ENCODE peak calls at places on chromosome 21, in ten cellular contexts. B is uterus; A is H9; E is activated CD8-positive, alpha-beta T cell treated with anti-CD3 and anti-CD28 coated beads for 36 hours; M is hepatocyte; S is A673; I is tibial artery; J is fibroblast of lung; F is choroid plexus epithelial cell; V is A549. T is an unnamed sample.

GRCh38 chr21:25359724-25360123 is 247.6 kb downstream of the MRPL39 start:
- DNase-seq in J (no peak), E (no peak), S (no peak), B (no peak), A (no peak), I (no peak), M (no peak), F (no peak), V (no peak), T (no peak)

GRCh38 chr21:41362605-41363369 is 960 bp downstream of the MX2 start:
- DNase-seq in J (no peak), B (no peak), E (no peak), F (no peak), A (no peak), S (no peak), V (no peak), I (no peak), M (no peak), T (no peak)

GRCh38 chr21:31872452-31873274 is at the start of gene HUNK:
- DNase-seq in S (peak), I (no peak), B (peak), J (peak), A (peak), E (peak), M (peak), V (peak), F (peak), T (no peak)

GRCh38 chr21:7917729-7918128 is 2603.7 kb upstream of the TPTE start:
- DNase-seq in E (no peak), B (no peak), A (no peak), M (peak), S (no peak), F (no peak), V (no peak), J (no peak), I (no peak), T (no peak)

GRCh38 chr21:15826147-15826780 is 96.5 kb downstream of the USP25 start:
- DNase-seq in M (peak), J (peak), A (peak), I (no peak), V (peak), F (peak), E (peak), B (no peak), S (peak), T (no peak)

GRCh38 chr21:14923468-14923867 is 141.3 kb downstream of the NRIP1 start:
- DNase-seq in V (no peak), B (no peak), J (peak), E (no peak), I (no peak), F (peak), M (no peak), A (no peak), S (no peak), T (no peak)

GRCh38 chr21:20701235-20701634 is 297.0 kb upstream of the NCAM2 start:
- DNase-seq in F (no peak), S (no peak), J (no peak), M (no peak), V (no peak), I (no peak), E (peak), B (no peak), A (no peak), T (no peak)

GRCh38 chr21:14384453-14384852 is 1.5 kb upstream of the HSPA13 start:
- DNase-seq in E (no peak), B (no peak), F (no peak), M (no peak), S (no peak), I (no peak), V (no peak), J (no peak), A (no peak), T (no peak)

GRCh38 chr21:22120616-22121266 is 1122.5 kb downstream of the NCAM2 start:
- DNase-seq in B (no peak), F (peak), M (peak), A (peak), V (no peak), J (no peak), S (peak), I (no peak), E (no peak), T (no peak)

GRCh38 chr21:30340714-30341573 is 3.5 kb upstream of the KRTAP27-1 start:
- DNase-seq in M (peak), B (no peak), V (peak), I (peak), F (peak), S (peak), E (peak), A (peak), J (peak), T (no peak)

GRCh38 chr21:15908187-15908586 is 178.4 kb downstream of the USP25 start:
- DNase-seq in S (no peak), B (no peak), M (no peak), V (no peak), A (no peak), E (no peak), F (peak), J (peak), I (no peak), T (no peak)

GRCh38 chr21:41761211-41762181 is 5.4 kb downstream of the RIPK4 start:
- DNase-seq in S (no peak), E (no peak), J (no peak), B (no peak), M (peak), A (no peak), V (no peak), I (peak), F (no peak), T (peak)

GRCh38 chr21:25970254-25970930 is 200.2 kb downstream of the APP start:
- DNase-seq in V (no peak), B (no peak), S (peak), A (no peak), J (no peak), M (no peak), I (no peak), E (no peak), F (peak), T (no peak)

GRCh38 chr21:46344219-46344915 is 20.4 kb downstream of the PCNT start:
- DNase-seq in V (no peak), F (no peak), E (no peak), J (no peak), M (no peak), S (no peak), I (no peak), B (no peak), A (no peak), T (no peak)

GRCh38 chr21:15667010-15667409 is 62.8 kb upstream of the USP25 start:
- DNase-seq in S (no peak), V (no peak), J (peak), B (no peak), I (no peak), F (peak), M (no peak), E (no peak), A (no peak), T (no peak)

GRCh38 chr21:41045534-41046268 is 122.3 kb upstream of the BACE2 start:
- DNase-seq in S (peak), A (peak), F (no peak), V (no peak), M (peak), J (no peak), E (peak), I (no peak), B (no peak), T (no peak)

GRCh38 chr21:27251752-27252151 is 284.9 kb upstream of the ADAMTS5 start:
- DNase-seq in M (no peak), E (no peak), B (no peak), V (no peak), J (no peak), A (no peak), F (no peak), I (no peak), S (no peak), T (no peak)

GRCh38 chr21:30831194-30831765 is 1.7 kb upstream of the KRTAP7-1 start:
- DNase-seq in V (no peak), E (peak), I (no peak), J (no peak), A (peak), B (no peak), M (peak), S (peak), F (peak), T (no peak)

GRCh38 chr21:21067375-21067774 is 69.2 kb downstream of the NCAM2 start:
- DNase-seq in A (no peak), B (no peak), V (no peak), E (no peak), S (no peak), I (no peak), J (no peak), F (no peak), M (no peak), T (no peak)

GRCh38 chr21:32795376-32795775 is 23.8 kb upstream of the PAXBP1 start:
- DNase-seq in S (no peak), J (no peak), M (no peak), I (no peak), A (no peak), V (no peak), F (no peak), B (no peak), E (no peak), T (no peak)

GRCh38 chr21:29718081-29718815 is 221.5 kb downstream of the GRIK1 start:
- DNase-seq in A (no peak), E (no peak), F (peak), I (no peak), V (no peak), M (no peak), J (peak), B (no peak), S (no peak), T (no peak)

GRCh38 chr21:31670065-31670464 is 10.6 kb downstream of the SOD1 start:
- DNase-seq in S (no peak), F (no peak), B (no peak), M (no peak), E (no peak), V (no peak), J (no peak), I (no peak), A (no peak), T (no peak)

GRCh38 chr21:14533555-14534400 is 12.3 kb downstream of the SAMSN1 start:
- DNase-seq in B (no peak), M (no peak), V (peak), S (peak), A (no peak), J (peak), E (no peak), F (peak), I (no peak), T (no peak)

GRCh38 chr21:17915976-17916375 is 96.8 kb upstream of the C21orf91 start:
- DNase-seq in S (no peak), B (no peak), I (no peak), J (no peak), A (no peak), F (no peak), M (no peak), E (no peak), V (no peak), T (no peak)

GRCh38 chr21:26188422-26188821 is 17.9 kb upstream of the APP start:
- DNase-seq in J (no peak), B (no peak), V (no peak), S (no peak), E (no peak), M (no peak), F (no peak), A (no peak), I (no peak), T (no peak)

GRCh38 chr21:46095106-46095719 is 2.7 kb upstream of the COL6A2 start:
- DNase-seq in V (no peak), F (no peak), E (no peak), M (no peak), A (peak), I (no peak), S (no peak), J (no peak), B (peak), T (no peak)

GRCh38 chr21:27571706-27572105 is 604.8 kb upstream of the ADAMTS5 start:
- DNase-seq in A (no peak), B (no peak), F (peak), V (no peak), I (no peak), M (no peak), S (no peak), J (peak), E (no peak), T (no peak)

GRCh38 chr21:41250519-41250918 is 66.1 kb upstream of the FAM3B start:
- DNase-seq in I (peak), S (no peak), A (no peak), V (no peak), F (peak), M (no peak), E (no peak), J (peak), B (no peak), T (no peak)

GRCh38 chr21:31887596-31887920 is 14.7 kb downstream of the HUNK start:
- DNase-seq in E (no peak), B (peak), A (no peak), J (no peak), F (no peak), M (no peak), I (peak), S (no peak), V (no peak), T (no peak)

GRCh38 chr21:19224090-19224489 is 820.5 kb upstream of the TMPRSS15 start:
- DNase-seq in B (no peak), V (no peak), A (no peak), F (no peak), E (no peak), I (no peak), J (no peak), S (no peak), M (no peak), T (no peak)

GRCh38 chr21:31395268-31395667 is 51.2 kb upstream of the TIAM1 start:
- DNase-seq in E (no peak), B (no peak), A (no peak), S (no peak), F (no peak), M (no peak), I (no peak), J (no peak), V (no peak), T (no peak)

GRCh38 chr21:22263890-22264289 is 1265.7 kb downstream of the NCAM2 start:
- DNase-seq in F (no peak), A (no peak), E (no peak), B (no peak), J (no peak), V (no peak), M (no peak), S (no peak), I (no peak), T (no peak)

GRCh38 chr21:32335601-32336575 is 37.2 kb downstream of the MRAP start:
- DNase-seq in I (no peak), J (peak), E (no peak), A (peak), S (no peak), M (no peak), V (no peak), F (peak), B (no peak), T (no peak)

GRCh38 chr21:41435728-41436127 is 9.7 kb downstream of the MX1 start:
- DNase-seq in J (no peak), A (no peak), V (no peak), F (no peak), I (no peak), S (no peak), E (no peak), B (no peak), M (no peak), T (no peak)

GRCh38 chr21:37916795-37917142 is 512 bp upstream of the KCNJ6 start:
- DNase-seq in A (peak), S (peak), V (peak), M (peak), F (peak), E (no peak), B (no peak), I (no peak), J (no peak), T (no peak)
- TF ChIP-seq CTCF in A (peak), S (no peak), V (peak), M (no peak), F (peak), E (no peak), B (no peak), I (no peak), J (peak), T (peak)

GRCh38 chr21:39097981-39098380 is 85.3 kb downstream of the PSMG1 start:
- DNase-seq in B (no peak), S (no peak), A (no peak), I (no peak), V (no peak), J (no peak), F (no peak), E (no peak), M (no peak), T (no peak)

GRCh38 chr21:39094847-39095525 is 88.3 kb downstream of the PSMG1 start:
- DNase-seq in S (peak), V (peak), M (peak), A (no peak), E (no peak), F (peak), I (no peak), B (no peak), J (peak), T (no peak)

GRCh38 chr21:39097335-39097861 is 85.9 kb downstream of the PSMG1 start:
- DNase-seq in M (no peak), I (peak), S (no peak), V (no peak), F (no peak), E (no peak), B (no peak), J (no peak), A (no peak), T (no peak)

GRCh38 chr21:39095681-39096080 is 87.6 kb downstream of the PSMG1 start:
- DNase-seq in J (no peak), B (no peak), M (no peak), A (no peak), F (no peak), S (no peak), V (no peak), E (no peak), I (no peak), T (no peak)

DNA sequence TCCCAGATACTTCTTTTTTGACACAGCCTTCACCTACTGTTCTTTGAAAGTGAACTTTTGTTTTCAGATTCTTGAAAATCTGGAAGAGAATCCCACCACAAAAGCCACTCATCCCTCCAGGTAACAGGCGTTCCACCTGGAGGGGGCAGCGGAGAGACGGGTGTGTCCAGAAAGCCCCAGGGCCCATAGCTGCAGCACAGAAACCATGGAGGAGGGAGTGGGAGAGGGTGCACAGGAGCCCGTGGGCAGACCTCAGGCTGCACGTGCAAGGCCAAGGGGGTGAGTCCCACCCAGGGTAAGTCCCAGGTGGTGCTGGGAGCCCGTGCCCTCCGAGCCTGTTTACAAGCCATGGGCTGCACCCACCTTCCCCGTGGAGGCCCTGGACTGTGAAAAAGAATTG is 86.5 kb downstream of the PSMG1 start:
- DNase-seq in M (no peak), F (no peak), S (no peak), J (no peak), B (no peak), I (no peak), V (no peak), E (no peak), A (peak), T (no peak)
- TF ChIP-seq CTCF in M (no peak), F (peak), S (peak), J (no peak), B (no peak), I (no peak), V (no peak), E (no peak), A (peak), T (no peak)

GRCh38 chr21:42923553-42924432 is 1.6 kb downstream of the ERVH48-1 start:
- DNase-seq in B (peak), S (peak), F (peak), V (peak), M (peak), I (peak), A (peak), E (peak), J (peak), T (peak)

GRCh38 chr21:42921912-42922311 is 3.5 kb downstream of the ERVH48-1 start:
- DNase-seq in F (no peak), A (no peak), S (no peak), E (no peak), V (no peak), I (no peak), B (no peak), J (no peak), M (no peak), T (no peak)

GRCh38 chr21:42913461-42913860 is 12.0 kb downstream of the ERVH48-1 start:
- DNase-seq in J (no peak), F (no peak), I (no peak), E (no peak), B (no peak), V (no peak), M (no peak), S (no peak), A (no peak), T (no peak)

GRCh38 chr21:42922918-42923317 is 2.5 kb downstream of the ERVH48-1 start:
- DNase-seq in I (no peak), B (no peak), J (no peak), F (no peak), M (no peak), V (no peak), S (no peak), E (no peak), A (no peak), T (no peak)

DNA sequence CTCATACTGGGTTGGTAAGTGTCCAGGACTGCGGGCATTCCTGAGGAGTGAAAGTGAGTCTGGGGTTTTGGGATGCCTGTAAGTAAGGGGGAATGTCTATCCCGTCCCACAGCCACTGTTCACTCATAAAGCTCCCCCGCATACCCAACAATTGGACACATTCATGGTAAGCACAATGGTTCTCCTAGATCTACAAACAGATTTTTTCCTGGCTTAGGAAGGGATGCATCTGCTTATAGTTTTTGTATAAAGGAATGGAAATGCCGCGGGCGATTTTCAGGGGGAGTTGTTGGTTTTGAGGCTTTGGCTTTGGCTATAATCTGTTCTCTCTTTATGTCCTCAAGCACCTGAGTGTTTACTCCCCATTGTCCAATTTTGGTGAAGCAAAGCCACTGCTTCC is 7.1 kb downstream of the ERVH48-1 start:
- DNase-seq in S (no peak), I (no peak), F (no peak), M (no peak), E (no peak), B (no peak), V (no peak), A (no peak), J (no peak), T (no peak)
- TF ChIP-seq CTCF in S (no peak), I (no peak), F (no peak), M (no peak), E (no peak), B (no peak), V (no peak), A (no peak), J (no peak), T (no peak)

DNA sequence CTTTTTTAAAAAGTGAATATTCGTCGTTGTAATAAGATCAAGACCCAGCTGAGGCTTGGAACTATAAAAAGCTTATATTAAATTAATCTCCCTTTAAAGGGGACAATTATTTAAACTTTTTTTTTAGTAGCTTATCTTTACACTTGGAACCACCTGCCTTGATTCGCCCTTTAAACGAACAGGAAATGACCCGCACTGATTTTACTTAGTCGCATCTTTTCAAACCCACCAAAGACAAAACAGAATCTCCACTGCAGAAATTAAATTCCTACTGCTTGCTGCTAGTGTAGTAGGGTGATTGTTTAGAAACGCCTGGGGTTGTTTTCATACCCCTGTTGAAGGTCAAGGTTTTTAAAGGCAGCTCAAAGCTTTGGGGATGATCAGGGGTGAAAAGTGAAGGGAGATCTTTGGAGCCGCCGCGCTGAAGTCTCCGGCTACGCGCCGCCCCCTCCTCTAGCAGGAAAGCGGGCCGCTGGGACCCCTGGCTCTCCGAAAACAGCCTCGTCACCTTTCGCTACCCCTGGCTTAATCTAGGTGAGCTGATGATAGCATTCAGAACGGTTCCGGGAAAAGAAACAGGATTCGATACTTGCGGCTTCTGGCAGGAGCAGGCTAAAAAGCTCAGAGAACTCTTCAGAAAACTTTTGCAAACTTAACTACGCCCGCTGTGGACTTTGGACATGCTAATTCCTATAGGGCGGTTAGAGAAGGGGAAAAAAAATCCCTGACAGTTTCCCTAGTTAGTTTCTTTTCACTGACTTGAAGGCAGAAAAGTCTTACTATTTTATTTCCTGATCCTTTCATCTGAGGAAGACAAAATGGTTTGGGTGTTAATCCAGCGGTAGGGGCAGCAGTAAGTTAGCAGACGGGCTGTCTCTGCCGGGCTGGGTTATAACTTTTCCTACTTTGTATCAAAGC is 163.2 kb downstream of the RUNX1 start:
- DNase-seq in E (no peak), M (peak), S (no peak), V (no peak), J (no peak), A (peak), B (no peak), I (no peak), F (no peak), T (no peak)
- TF ChIP-seq CTCF in E (no peak), M (no peak), S (no peak), V (no peak), J (no peak), A (no peak), B (no peak), I (no peak), F (peak), T (peak)

GRCh38 chr21:44954281-44954771 is 14.5 kb downstream of the SLX9 start:
- DNase-seq in B (no peak), V (no peak), F (no peak), S (no peak), I (no peak), E (no peak), A (no peak), J (no peak), M (no peak), T (no peak)
- TF ChIP-seq CTCF in B (no peak), V (no peak), F (no peak), S (no peak), I (no peak), E (no peak), A (no peak), J (no peak), M (no peak), T (no peak)